ENCODE peak calls at places on chromosomes 4 and X, in ten cellular contexts. E is NCI-H1417 treated with DMSO at 0.1 percent for 48 hours, W is ELF-1, P is pancreas, B is Calu3, G is choroid plexus epithelial cell, D is T-helper 22 cell, Z is breast epithelium, K is cardiac fibroblast, N is sciatic nerve. R is an unnamed sample.

GRCh38 chrX:40646489-40647306 is 663 bp downstream of the CXorf38 start:
- DNase-seq in D (peak), W (peak), Z (peak), E (no peak), K (peak), G (peak), N (peak), B (peak), P (peak), R (peak)

GRCh38 chr4:139898293-139898692 is 232.7 kb downstream of the MGST2 start:
- DNase-seq in P (no peak), G (no peak), E (no peak), W (no peak), D (no peak), Z (no peak), B (no peak), K (no peak), N (no peak), R (no peak)

GRCh38 chr4:174222266-174222872 is 61.1 kb downstream of the FBXO8 start:
- DNase-seq in E (no peak), N (no peak), W (no peak), P (no peak), B (peak), Z (no peak), G (peak), D (no peak), K (peak), R (no peak)

GRCh38 chrX:151780621-151781020 is 46.1 kb downstream of the CNGA2 start:
- DNase-seq in Z (no peak), N (no peak), W (no peak), B (no peak), P (no peak), K (no peak), E (no peak), D (no peak), G (no peak), R (no peak)

GRCh38 chr4:105014242-105015031 is 132.2 kb upstream of the TET2 start:
- DNase-seq in E (no peak), Z (no peak), K (no peak), B (no peak), P (no peak), W (no peak), G (no peak), N (no peak), D (no peak), R (no peak)

GRCh38 chr4:4328206-4328605 is 38.2 kb downstream of the ZBTB49 start:
- DNase-seq in N (no peak), D (no peak), P (no peak), G (no peak), K (no peak), Z (no peak), E (no peak), B (no peak), W (no peak), R (no peak)

GRCh38 chrX:48913605-48914366 is 2.3 kb upstream of the SLC35A2 start:
- DNase-seq in W (no peak), G (no peak), B (no peak), P (no peak), N (no peak), Z (no peak), E (no peak), K (no peak), D (no peak), R (no peak)

GRCh38 chr4:124980276-124980752 is 267.8 kb upstream of the ANKRD50 start:
- DNase-seq in E (no peak), G (peak), P (no peak), N (no peak), D (no peak), W (no peak), Z (no peak), K (peak), B (no peak), R (no peak)

GRCh38 chr4:77072195-77072753 is 3.5 kb downstream of the CCNI start:
- DNase-seq in E (no peak), B (peak), W (peak), G (no peak), D (peak), Z (no peak), P (peak), N (no peak), K (no peak), R (no peak)

GRCh38 chr4:28267166-28267565 is 1406.5 kb downstream of the STIM2 start:
- DNase-seq in B (no peak), P (no peak), D (no peak), K (peak), Z (no peak), G (no peak), E (no peak), N (no peak), W (no peak), R (no peak)

GRCh38 chrX:9807355-9808182 is 21.3 kb downstream of the SHROOM2 start:
- DNase-seq in K (no peak), G (no peak), B (no peak), D (no peak), Z (no peak), E (no peak), W (peak), N (no peak), P (no peak), R (peak)

GRCh38 chr4:174332741-174333493 is 49.2 kb downstream of the CEP44 start:
- DNase-seq in D (no peak), P (no peak), G (peak), W (no peak), E (no peak), N (no peak), Z (no peak), B (no peak), K (peak), R (no peak)

GRCh38 chrX:119502727-119503483 is 34.7 kb downstream of the SLC25A5 start:
- DNase-seq in W (no peak), Z (no peak), G (peak), N (no peak), P (peak), B (peak), K (peak), D (no peak), E (no peak), R (peak)

GRCh38 chr4:92303621-92304027 is at the start of gene GRID2:
- DNase-seq in G (peak), Z (no peak), W (peak), K (peak), P (no peak), E (no peak), N (no peak), D (no peak), B (peak), R (no peak)

GRCh38 chr4:153603258-153603657 is 80.8 kb upstream of the TLR2 start:
- DNase-seq in B (no peak), E (no peak), P (no peak), G (no peak), D (no peak), Z (no peak), N (no peak), W (no peak), K (no peak), R (no peak)

GRCh38 chr4:119835511-119835910 is 206.9 kb upstream of the PDE5A start:
- DNase-seq in N (no peak), E (no peak), Z (no peak), W (no peak), K (peak), D (no peak), B (no peak), P (no peak), G (peak), R (no peak)

GRCh38 chrX:23783569-23784486 is 855 bp downstream of the SAT1 start:
- DNase-seq in K (peak), P (no peak), W (no peak), E (no peak), D (no peak), B (no peak), Z (no peak), N (no peak), G (peak), R (no peak)

GRCh38 chrX:140767646-140768045 is 58.1 kb downstream of the LINC00632 start:
- DNase-seq in N (no peak), Z (no peak), W (no peak), B (no peak), K (peak), G (no peak), P (no peak), E (no peak), D (no peak), R (no peak)

GRCh38 chr4:17544831-17545234 is 29.9 kb downstream of the CLRN2 start:
- DNase-seq in E (peak), P (no peak), B (peak), W (no peak), Z (no peak), D (no peak), K (no peak), N (no peak), G (peak), R (no peak)

GRCh38 chrX:84188320-84188834 is 378 bp upstream of the RPS6KA6 start:
- DNase-seq in W (peak), N (peak), Z (peak), P (peak), D (no peak), G (peak), K (peak), E (no peak), B (peak), R (peak)

GRCh38 chr4:77310931-77311330 is 153.9 kb downstream of the CCNG2 start:
- DNase-seq in N (no peak), Z (no peak), B (no peak), P (no peak), K (no peak), G (no peak), E (no peak), D (no peak), W (peak), R (no peak)

GRCh38 chr4:185211035-185211434 is 1.6 kb downstream of the SNX25 start:
- DNase-seq in B (no peak), E (no peak), D (no peak), P (no peak), K (peak), N (no peak), W (no peak), G (peak), Z (no peak), R (no peak)

GRCh38 chr4:184100297-184100885 is 117.3 kb downstream of the ENPP6 start:
- DNase-seq in N (no peak), B (no peak), K (peak), P (peak), E (no peak), D (no peak), W (peak), G (peak), Z (no peak), R (peak)

GRCh38 chr4:42104521-42104920 is 47.9 kb downstream of the BEND4 start:
- DNase-seq in W (no peak), D (no peak), Z (no peak), G (peak), B (no peak), E (no peak), N (no peak), K (peak), P (no peak), R (no peak)

GRCh38 chr4:85514117-85514516 is 39.2 kb downstream of the ARHGAP24 start:
- DNase-seq in Z (no peak), W (no peak), K (no peak), E (no peak), G (peak), D (no peak), B (no peak), N (no peak), P (no peak), R (no peak)

GRCh38 chr4:102405706-102406510 is 60.6 kb upstream of the SLC39A8 start:
- DNase-seq in K (no peak), E (no peak), B (no peak), W (no peak), P (no peak), Z (no peak), G (no peak), N (no peak), D (no peak), R (no peak)

GRCh38 chrX:70480660-70481018 is 36.0 kb downstream of the DLG3 start:
- DNase-seq in D (no peak), K (no peak), W (no peak), P (no peak), E (no peak), B (no peak), N (no peak), G (peak), Z (no peak), R (no peak)

GRCh38 chr4:168877779-168878491 is 132.1 kb downstream of the CBR4 start:
- DNase-seq in N (peak), D (no peak), K (peak), P (peak), Z (no peak), W (peak), E (no peak), B (peak), G (no peak), R (peak)

GRCh38 chr4:47349323-47349722 is 114.2 kb downstream of the COMMD8 start:
- DNase-seq in G (peak), E (no peak), W (no peak), N (no peak), Z (no peak), B (no peak), P (no peak), D (no peak), K (peak), R (no peak)

GRCh38 chrX:119853449-119853848 is 686 bp upstream of the UPF3B start:
- DNase-seq in B (no peak), P (no peak), D (no peak), E (no peak), N (no peak), W (no peak), K (no peak), G (peak), Z (no peak), R (no peak)

GRCh38 chr4:109184421-109184956 is 118.0 kb downstream of the COL25A1 start:
- DNase-seq in D (no peak), G (peak), Z (no peak), N (no peak), B (no peak), W (no peak), K (peak), E (no peak), P (no peak), R (no peak)

GRCh38 chrX:34877451-34877850 is 65.1 kb upstream of the FAM47B start:
- DNase-seq in N (no peak), B (no peak), P (no peak), G (peak), K (peak), Z (no peak), D (no peak), E (no peak), W (no peak), R (no peak)

GRCh38 chrX:103640401-103641155 is 11.8 kb downstream of the TCEAL1 start:
- DNase-seq in E (no peak), N (no peak), K (peak), W (no peak), B (no peak), G (peak), P (no peak), D (no peak), Z (no peak), R (no peak)

GRCh38 chr4:188107931-188108843 is 1.2 kb downstream of the TRIML2 start:
- DNase-seq in E (no peak), G (peak), B (no peak), W (peak), P (no peak), Z (no peak), N (no peak), K (peak), D (no peak), R (no peak)